ENCODE peak calls at places on chromosome 11, in eight cellular contexts. X is HCT116, M is GM23248, G is hepatocyte, Z is neural progenitor cell, T is GM23338, W is fibroblast of lung, K is mammary epithelial cell. O is an unnamed sample.

GRCh38 chr11:35343033-35343598 is 76.2 kb downstream of the SLC1A2 start:
- DNase-seq in W (no peak), Z (no peak), X (no peak), M (no peak), G (no peak), T (no peak), K (no peak), O (no peak)

GRCh38 chr11:24082241-24082640 is 414.6 kb upstream of the LUZP2 start:
- DNase-seq in W (peak; percentile 17), T (no peak), M (no peak), K (no peak), G (no peak), X (no peak), Z (no peak), O (no peak)

GRCh38 chr11:35550374-35551036 is 25.1 kb upstream of the PAMR1 start:
- DNase-seq in Z (no peak), W (no peak), X (no peak), K (no peak), G (no peak), T (no peak), M (peak; percentile 52), O (peak; percentile 4)

GRCh38 chr11:27347949-27348879 is 14.8 kb downstream of the CCDC34 start:
- DNase-seq in Z (peak; percentile 61), G (no peak), K (no peak), W (no peak), X (no peak), T (peak; percentile 84), M (no peak), O (peak; percentile 47)

GRCh38 chr11:78132475-78132874 is 7.0 kb downstream of the ALG8 start:
- DNase-seq in W (no peak), G (no peak), Z (no peak), T (no peak), K (no peak), X (no peak), M (no peak), O (no peak)

GRCh38 chr11:77071671-77072605 is 5.2 kb downstream of the CAPN5 start:
- DNase-seq in T (no peak), G (no peak), K (no peak), Z (no peak), W (peak; percentile 19), M (peak; percentile 67), X (no peak), O (no peak)

GRCh38 chr11:107619926-107620325 is 29.0 kb downstream of the ELMOD1 start:
- DNase-seq in X (no peak), W (peak; percentile 59), K (no peak), M (peak; percentile 36), T (no peak), G (no peak), Z (no peak), O (no peak)

GRCh38 chr11:130314184-130314748 is 451 bp downstream of the ZBTB44 start:
- DNase-seq in T (peak; percentile 56), Z (peak; percentile 81), K (peak; percentile 70), G (peak; percentile 80), X (peak; percentile 10), M (peak; percentile 73), W (peak; percentile 29), O (peak; percentile 62)

GRCh38 chr11:64060861-64061444 is 25.2 kb downstream of the FLRT1 start:
- DNase-seq in G (peak; percentile 73), X (no peak), W (peak; percentile 3), K (no peak), T (peak; percentile 92), Z (peak; percentile 92), M (peak; percentile 72), O (no peak)

GRCh38 chr11:68806931-68807844 is 34.5 kb downstream of the CPT1A start:
- DNase-seq in X (no peak), T (no peak), Z (no peak), G (no peak), M (peak; percentile 78), W (peak; percentile 66), K (peak; percentile 17), O (peak; percentile 71)

GRCh38 chr11:35157814-35158213 is 18.8 kb downstream of the CD44 start:
- DNase-seq in X (no peak), K (no peak), M (no peak), Z (no peak), W (no peak), T (no peak), G (no peak), O (no peak)

GRCh38 chr11:73372371-73372993 is 3.7 kb upstream of the RELT start:
- DNase-seq in W (no peak), G (no peak), T (peak; percentile 75), X (peak; percentile 21), M (peak; percentile 63), K (no peak), Z (peak; percentile 50), O (peak; percentile 44)

GRCh38 chr11:64600281-64600992 is 9.4 kb downstream of the SLC22A12 start:
- DNase-seq in M (no peak), X (no peak), W (no peak), T (no peak), G (no peak), Z (no peak), K (no peak), O (no peak)

GRCh38 chr11:27622541-27623300 is 77.5 kb downstream of the BDNF start:
- DNase-seq in X (no peak), M (no peak), Z (no peak), T (no peak), W (no peak), K (no peak), G (no peak), O (no peak)

GRCh38 chr11:7597620-7598019 is 75.7 kb downstream of the CYB5R2 start:
- DNase-seq in X (no peak), K (peak; percentile 92), W (no peak), M (no peak), Z (no peak), T (no peak), G (peak; percentile 68), O (peak; percentile 83)

GRCh38 chr11:116830184-116830912 is 641 bp downstream of the APOC3 start:
- DNase-seq in M (no peak), Z (no peak), G (no peak), K (no peak), T (no peak), W (no peak), X (no peak), O (no peak)
- TF ChIP-seq EZH2 in M (no peak), Z (no peak), G (no peak), K (no peak), T (no peak), W (no peak), X (no peak), O (no peak)

GRCh38 chr11:16418698-16419097 is 62.4 kb upstream of the SOX6 start:
- DNase-seq in W (no peak), M (no peak), X (no peak), K (peak; percentile 25), T (no peak), Z (no peak), G (no peak), O (no peak)
- H3K4me2 ChIP-seq in W (no peak overlapping the region), M (no peak overlapping the region), X (no peak overlapping the region), K (no peak overlapping the region), T (no peak overlapping the region), Z (no peak overlapping the region), G (no peak overlapping the region), O (no peak overlapping the region)

GRCh38 chr11:131754671-131755070 is 384.3 kb downstream of the NTM start:
- DNase-seq in T (no peak), X (no peak), M (peak; percentile 47), Z (no peak), K (no peak), W (peak; percentile 31), G (no peak), O (peak; percentile 14)
- TF ChIP-seq EZH2 in T (no peak), X (no peak), M (no peak), Z (no peak), K (no peak), W (no peak), G (no peak), O (no peak)

DNA sequence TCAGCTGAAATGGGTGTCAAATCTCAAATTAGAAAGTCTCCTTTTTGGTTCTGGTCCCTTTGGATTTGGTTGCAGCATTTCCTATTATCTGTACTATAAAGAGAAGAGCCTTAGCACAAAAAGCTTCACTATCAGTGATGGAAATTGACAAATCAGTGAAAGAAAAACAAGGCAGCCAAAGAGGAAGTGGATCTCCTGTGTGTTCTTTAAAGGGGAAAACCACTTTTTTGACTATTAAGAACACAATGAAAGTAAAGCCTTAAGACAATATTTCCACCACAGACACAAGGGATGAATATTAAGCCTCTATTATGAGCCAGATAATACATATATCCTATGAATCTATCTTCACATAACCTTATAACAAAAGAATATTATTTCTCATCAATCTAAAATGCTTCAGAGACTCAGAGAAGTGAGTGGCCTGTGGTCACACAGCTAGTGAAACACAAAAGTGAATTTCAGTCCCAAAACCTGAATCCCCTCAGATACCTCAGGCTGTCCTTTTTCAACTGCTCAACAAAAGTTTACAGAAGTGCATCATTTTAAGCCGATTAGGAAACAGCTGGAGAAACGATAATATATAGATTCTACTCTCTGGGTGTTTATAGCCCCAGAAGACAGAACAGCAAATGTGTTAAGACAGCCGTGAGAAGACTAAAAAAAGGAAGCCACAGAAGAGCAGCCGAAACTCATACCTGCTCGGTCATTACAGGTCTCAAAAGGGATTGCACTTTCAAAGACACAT is 24.4 kb upstream of the FSHB start:
- DNase-seq in T (no peak), K (no peak), G (no peak), W (no peak), M (no peak), Z (no peak), X (no peak), O (no peak)
- H3K4me2 ChIP-seq in T (no peak overlapping the region), K (no peak overlapping the region), G (no peak overlapping the region), W (no peak overlapping the region), M (no peak overlapping the region), Z (no peak overlapping the region), X (no peak overlapping the region), O (no peak overlapping the region)

O was measured in PC-3.